ENCODE peak calls at places on chromosomes 4 and X, in eight cellular contexts. Q is right cardiac atrium, W is RCC 7860, M is Panc1, G is GOT3, T is mesendoderm, S is mesenteric fat pad, Y is amygdala. I is an unnamed sample.

GRCh38 chrX:7771788-7772438 is 71.1 kb upstream of the VCX start:
- DNase-seq in Q (no peak), W (no peak), M (no peak), G (no peak), T (no peak), S (no peak), Y (no peak), I (no peak)

GRCh38 chr4:177483271-177483670 is 41.0 kb upstream of the AGA start:
- DNase-seq in Q (no peak), W (no peak), M (no peak), G (no peak), T (no peak), S (no peak), Y (no peak), I (no peak)

GRCh38 chr4:8128096-8128856 is 30.3 kb downstream of the ABLIM2 start:
- DNase-seq in Q (no peak), W (no peak), M (no peak), G (no peak), T (peak; percentile 94), S (no peak), Y (no peak), I (no peak)

GRCh38 chr4:20178902-20179576 is 72.7 kb upstream of the SLIT2 start:
- DNase-seq in Q (no peak), W (no peak), M (no peak), G (no peak), T (no peak), S (no peak), Y (no peak), I (no peak)

GRCh38 chrX:71541546-71542022 is 8.7 kb downstream of the OGT start:
- DNase-seq in Q (no peak), W (peak; percentile 28), M (no peak), G (no peak), T (no peak), S (no peak), Y (no peak), I (no peak)

GRCh38 chrX:118730500-118731247 is 3.3 kb downstream of the IL13RA1 start:
- DNase-seq in Q (no peak), W (peak; percentile 25), M (peak; percentile 30), G (no peak), T (peak; percentile 8), S (no peak), Y (no peak), I (peak; percentile 13)

GRCh38 chr4:115781528-115782146 is 668.2 kb upstream of the NDST4 start:
- DNase-seq in Q (no peak), W (no peak), M (no peak), G (no peak), T (no peak), S (no peak), Y (no peak), I (no peak)

GRCh38 chrX:114611018-114611619 is 27.2 kb downstream of the HTR2C start:
- DNase-seq in Q (no peak), W (peak; percentile 6), M (peak; percentile 28), G (no peak), T (peak; percentile 30), S (no peak), Y (no peak), I (peak; percentile 3)

GRCh38 chr4:21656832-21657231 is 291.7 kb downstream of the KCNIP4 start:
- DNase-seq in Q (no peak), W (peak; percentile 82), M (no peak), G (no peak), T (peak; percentile 67), S (no peak), Y (no peak), I (peak; percentile 80)

GRCh38 chr4:8737601-8738279 is 133.9 kb downstream of the HMX1 start:
- DNase-seq in Q (no peak), W (no peak), M (no peak), G (no peak), T (no peak), S (peak; percentile 86), Y (no peak), I (no peak)

GRCh38 chr4:177001271-177002175 is 208.8 kb upstream of the VEGFC start:
- DNase-seq in Q (no peak), W (peak; percentile 19), M (no peak), G (no peak), T (no peak), S (no peak), Y (no peak), I (no peak)

GRCh38 chr4:73989928-73990327 is 1.9 kb upstream of the PPBP start:
- DNase-seq in Q (no peak), W (no peak), M (no peak), G (no peak), T (no peak), S (no peak), Y (no peak), I (no peak)